ENCODE peak calls at places on chromosome 1, in four cellular contexts. J is NCI-H748 treated with DMSO at 0.1 percent for 48 hours, Y is OCI-M1, Q is T-helper 2 cell. X is an unnamed sample.

GRCh38 chr1:108758782-108759181 is 12.3 kb downstream of the STXBP3 start:
- DNase-seq in Q (no peak), Y (no peak), J (no peak), X (no peak)

GRCh38 chr1:32138965-32139364 is 31.1 kb downstream of the KPNA6 start:
- DNase-seq in Q (no peak), Y (no peak), J (no peak), X (no peak)

GRCh38 chr1:88488277-88488676 is 195.8 kb upstream of the PKN2 start:
- DNase-seq in Q (no peak), Y (no peak), J (no peak), X (no peak)

GRCh38 chr1:96364576-96364975 is 357.0 kb upstream of the PTBP2 start:
- DNase-seq in J (no peak), Q (no peak), Y (peak; percentile 9), X (no peak)

GRCh38 chr1:8471451-8471850 is 153.5 kb downstream of the SLC45A1 start:
- DNase-seq in Y (no peak), Q (no peak), J (no peak), X (no peak)

GRCh38 chr1:6347641-6348487 is 45.7 kb downstream of the ACOT7 start:
- DNase-seq in J (no peak), Q (peak; percentile 62), Y (peak; percentile 71), X (peak; percentile 69)

GRCh38 chr1:232890340-232890953 is 60.0 kb upstream of the NTPCR start:
- DNase-seq in Q (no peak), Y (no peak), J (no peak), X (no peak)

GRCh38 chr1:221141059-221141458 is 261.8 kb downstream of the HLX start:
- DNase-seq in J (no peak), Y (no peak), Q (no peak), X (no peak)

GRCh38 chr1:118077331-118078055 is 107.5 kb downstream of the SPAG17 start:
- DNase-seq in J (peak; percentile 23), Q (no peak), Y (peak; percentile 58), X (peak; percentile 29)

GRCh38 chr1:201696217-201696761 is 132.7 kb upstream of the IPO9 start:
- DNase-seq in Q (no peak), J (no peak), Y (no peak), X (no peak)

GRCh38 chr1:32724678-32725594 is 22.4 kb upstream of the SYNC start:
- DNase-seq in J (no peak), Y (peak; percentile 90), Q (no peak), X (no peak)

GRCh38 chr1:114668784-114669561 is 876 bp downstream of the DENND2C start:
- DNase-seq in Y (no peak), Q (no peak), J (no peak), X (peak; percentile 19)

GRCh38 chr1:25729045-25729444 is 70.9 kb upstream of the SELENON start:
- DNase-seq in Y (no peak), Q (no peak), J (no peak), X (no peak)

GRCh38 chr1:106439475-106439874 is 617.0 kb upstream of the PRMT6 start:
- DNase-seq in Q (no peak), Y (no peak), J (no peak), X (no peak)

X was measured in HEK293T.